ENCODE peak calls at places on chromosomes 7 and 10, in five cellular contexts. V is activated CD4-positive, alpha-beta T cell treated with anti-CD3 and anti-CD28 coated beads, Interleukin-2, amount 50 U/mL, for 1 hour; G is NCI-H146; S is hippocampal formation; Q is sigmoid colon. P is an unnamed sample.

GRCh38 chr7:54581511-54581910 is 39.3 kb downstream of the VSTM2A start:
- DNase-seq in Q (no peak), V (no peak), S (no peak), G (no peak), P (no peak)

GRCh38 chr7:142057101-142057500 is 54.4 kb upstream of the MGAM2 start:
- DNase-seq in Q (no peak), V (no peak), S (no peak), G (no peak), P (no peak)

GRCh38 chr7:21063106-21063505 is 276.4 kb upstream of the SP8 start:
- DNase-seq in Q (no peak), S (no peak), G (no peak), V (no peak), P (no peak)

GRCh38 chr10:113524539-113525490 is 28.0 kb upstream of the HABP2 start:
- DNase-seq in S (no peak), G (no peak), V (no peak), Q (no peak), P (no peak)

GRCh38 chr10:1476106-1476803 is 261.1 kb downstream of the ADARB2 start:
- DNase-seq in G (no peak), V (no peak), S (no peak), Q (no peak), P (no peak)

GRCh38 chr7:132123763-132124162 is 452.5 kb downstream of the PLXNA4 start:
- DNase-seq in Q (peak; percentile 39), V (no peak), S (no peak), G (no peak), P (no peak)

GRCh38 chr10:123146013-123146891 is 1.7 kb upstream of the HMX2 start:
- DNase-seq in V (no peak), Q (no peak), S (no peak), G (no peak), P (no peak)

GRCh38 chr7:112192236-112193154 is 13.7 kb downstream of the DOCK4 start:
- DNase-seq in V (no peak), Q (no peak), S (no peak), G (no peak), P (no peak)

GRCh38 chr10:76150139-76150885 is 718.9 kb downstream of the LRMDA start:
- DNase-seq in Q (no peak), V (no peak), G (peak; percentile 78), S (no peak), P (peak; percentile 80)

GRCh38 chr10:113479346-113480080 is 73.3 kb upstream of the HABP2 start:
- DNase-seq in Q (no peak), G (no peak), V (no peak), S (no peak), P (no peak)

GRCh38 chr10:43980313-43980712 is 331.6 kb upstream of the ZNF32 start:
- DNase-seq in S (no peak), G (no peak), V (no peak), Q (no peak), P (no peak)

GRCh38 chr7:1042161-1042833 is 2.0 kb upstream of the GPR146 start:
- DNase-seq in S (no peak), V (no peak), G (no peak), Q (no peak), P (no peak)